ENCODE peak calls at places on chromosomes 11 and 22, in six cellular contexts. Z is bronchial epithelial cell; T is stimulated activated CD4-positive, alpha-beta T cell treated with anti-CD3 and anti-CD28 coated beads, Interleukin-4, amount 100 ng/mL, for 24 hours; N is neuronal stem cell; W is IMR-90; H is activated gamma-delta T cell treated with anti-CD3 and anti-CD28 coated beads, Interleukin-2, amount 50 U/mL, for 16 hours. Y is an unnamed sample.

GRCh38 chr11:109785714-109786113 is 307.5 kb upstream of the ZC3H12C start:
- DNase-seq in Z (peak; percentile 13), T (no peak), N (no peak), W (peak; percentile 39), H (no peak), Y (peak; percentile 31)

GRCh38 chr22:27631641-27632040 is 169.9 kb downstream of the MN1 start:
- DNase-seq in Z (no peak), T (no peak), N (no peak), W (no peak), H (no peak), Y (no peak)

GRCh38 chr11:61482513-61482912 is 26.0 kb upstream of the LRRC10B start:
- DNase-seq in Z (no peak), T (peak; percentile 27), N (no peak), W (no peak), H (no peak), Y (no peak)

GRCh38 chr11:104024572-104024971 is 11.9 kb upstream of the DDI1 start:
- DNase-seq in Z (no peak), T (no peak), N (no peak), W (no peak), H (no peak), Y (no peak)

GRCh38 chr11:132980721-132981120 is 551.6 kb downstream of the OPCML start:
- DNase-seq in Z (peak; percentile 8), T (no peak), N (no peak), W (no peak), H (no peak), Y (no peak)

GRCh38 chr11:76302707-76303395 is 78.1 kb downstream of the THAP12 start:
- DNase-seq in Z (no peak), T (no peak), N (no peak), W (no peak), H (no peak), Y (no peak)

GRCh38 chr11:67287355-67288197 is 1.5 kb upstream of the ANKRD13D start:
- DNase-seq in Z (no peak), T (no peak), N (no peak), W (no peak), H (no peak), Y (no peak)

GRCh38 chr11:19100885-19101284 is 16.1 kb upstream of the ZDHHC13 start:
- DNase-seq in Z (no peak), T (no peak), N (no peak), W (no peak), H (no peak), Y (no peak)

GRCh38 chr11:113587318-113587739 is 112.1 kb upstream of the DRD2 start:
- DNase-seq in Z (peak; percentile 34), T (peak; percentile 18), N (no peak), W (peak; percentile 4), H (no peak), Y (no peak)

GRCh38 chr11:64546600-64546999 is 44.4 kb upstream of the SLC22A12 start:
- DNase-seq in Z (no peak), T (no peak), N (no peak), W (no peak), H (no peak), Y (no peak)

GRCh38 chr11:2912498-2912897 is 16.7 kb downstream of the PHLDA2 start:
- DNase-seq in Z (peak; percentile 94), T (no peak), N (no peak), W (peak; percentile 85), H (no peak), Y (peak; percentile 77)

GRCh38 chr22:24421428-24421931 is 5.9 kb upstream of the ADORA2A start:
- DNase-seq in Z (no peak), T (peak; percentile 40), N (no peak), W (no peak), H (no peak), Y (no peak)

GRCh38 chr11:111419181-111419580 is 40.1 kb upstream of the POU2AF1 start:
- DNase-seq in Z (no peak), T (no peak), N (no peak), W (no peak), H (no peak), Y (no peak)

GRCh38 chr11:8075119-8075726 is 5.8 kb upstream of the TUB start:
- DNase-seq in Z (peak; percentile 52), T (no peak), N (no peak), W (no peak), H (no peak), Y (no peak)

Y was measured in choroid plexus epithelial cell.